ENCODE peak calls at places on chromosomes 11 and 22, in eight cellular contexts. B is Peyer's patch; J is activated CD4-positive, alpha-beta T cell treated with anti-CD3 and anti-CD28 coated beads for 24 hours; I is SW 1271; Q is PC-3; S is fibroblast of the aortic adventitia; P is ELF-1; M is activated T-helper 9 cell treated with anti-CD3 and anti-CD28 coated beads, Interleukin-2, amount 50 U/mL, for 16 hours. Z is an unnamed sample.

GRCh38 chr11:26950260-26950719 is 43.6 kb upstream of the FIBIN start:
- DNase-seq in M (no peak), B (no peak), P (no peak), I (no peak), Q (no peak), S (peak), J (no peak), Z (no peak)

GRCh38 chr11:120832609-120833221 is 191.2 kb upstream of the TBCEL start:
- DNase-seq in M (no peak), P (no peak), Q (no peak), J (no peak), B (no peak), I (no peak), S (no peak), Z (no peak)

GRCh38 chr11:64723117-64723906 is at the start of gene NRXN2:
- DNase-seq in P (peak), S (peak), B (peak), Q (peak), M (peak), I (peak), J (peak), Z (no peak)

GRCh38 chr22:29801796-29802195 is 34.6 kb downstream of the UQCR10 start:
- DNase-seq in S (no peak), B (no peak), I (no peak), Q (no peak), M (no peak), P (no peak), J (no peak), Z (no peak)

GRCh38 chr22:27445876-27446275 is 355.7 kb downstream of the MN1 start:
- DNase-seq in I (no peak), B (no peak), J (no peak), P (no peak), S (no peak), M (no peak), Q (no peak), Z (no peak)

GRCh38 chr22:25754527-25755202 is 12.7 kb downstream of the MYO18B start:
- DNase-seq in J (no peak), S (peak), Q (no peak), B (no peak), P (peak), I (no peak), M (no peak), Z (no peak)

GRCh38 chr11:75773595-75774353 is 5.2 kb downstream of the DGAT2 start:
- DNase-seq in M (no peak), Q (peak), S (no peak), I (no peak), P (no peak), J (no peak), B (peak), Z (no peak)

GRCh38 chr22:38258895-38259294 is 13.9 kb downstream of the TMEM184B start:
- DNase-seq in I (no peak), M (no peak), B (no peak), J (no peak), S (peak), P (no peak), Q (no peak), Z (no peak)

GRCh38 chr11:120055646-120056045 is 82.3 kb downstream of the TRIM29 start:
- DNase-seq in B (no peak), Q (no peak), S (peak), M (no peak), J (no peak), I (no peak), P (peak), Z (no peak)

GRCh38 chr11:43951231-43951630 is 8.8 kb downstream of the C11orf96 start:
- DNase-seq in J (no peak), I (no peak), S (no peak), B (peak), P (peak), Q (no peak), M (no peak), Z (no peak)

GRCh38 chr11:72631806-72632731 is 42.2 kb downstream of the PDE2A start:
- DNase-seq in J (no peak), M (no peak), P (peak), B (no peak), S (peak), I (no peak), Q (peak), Z (no peak)

GRCh38 chr11:35671396-35672127 is 9.0 kb downstream of the TRIM44 start:
- DNase-seq in M (no peak), J (no peak), P (no peak), I (no peak), Q (peak), B (no peak), S (peak), Z (no peak)

Z was measured in SK-N-MC.